ENCODE peak calls at places on chromosomes 5 and 9, in six cellular contexts. E is activated T-cell treated with anti-CD3 and anti-CD28 coated beads, Interleukin-2, amount 50 U/mL, for 72 hours; A is fibroblast of mammary gland; B is HT-29; P is AG09309; H is amniotic stem cell. U is an unnamed sample.

GRCh38 chr9:18689881-18690280 is 215.9 kb downstream of the ADAMTSL1 start:
- DNase-seq in E (no peak), A (no peak), B (no peak), P (no peak), H (no peak), U (peak)

GRCh38 chr9:4108708-4109444 is 191.0 kb downstream of the GLIS3 start:
- DNase-seq in E (no peak), A (no peak), B (no peak), P (no peak), H (no peak), U (no peak)

GRCh38 chr9:132312873-132313272 is 41.9 kb downstream of the SETX start:
- DNase-seq in E (no peak), A (no peak), B (no peak), P (no peak), H (no peak), U (no peak)

GRCh38 chr9:19104528-19105282 is 2.0 kb upstream of the HAUS6 start:
- DNase-seq in E (no peak), A (no peak), B (peak), P (no peak), H (no peak), U (no peak)

GRCh38 chr9:89185980-89186379 is 7.4 kb upstream of the SHC3 start:
- DNase-seq in E (no peak), A (peak), B (peak), P (no peak), H (no peak), U (no peak)

GRCh38 chr5:50302815-50303490 is 138.1 kb downstream of the EMB start:
- DNase-seq in E (no peak), A (peak), B (peak), P (no peak), H (no peak), U (no peak)

GRCh38 chr5:1503301-1504243 is 20.2 kb downstream of the LPCAT1 start:
- DNase-seq in E (no peak), A (no peak), B (no peak), P (no peak), H (no peak), U (no peak)

GRCh38 chr9:125061391-125061790 is 81.9 kb downstream of the SCAI start:
- DNase-seq in E (no peak), A (no peak), B (no peak), P (no peak), H (no peak), U (no peak)

GRCh38 chr9:133855802-133856592 is 117.8 kb upstream of the SARDH start:
- DNase-seq in E (no peak), A (peak), B (peak), P (peak), H (no peak), U (no peak)

GRCh38 chr5:55920784-55921183 is 69.6 kb downstream of the IL31RA start:
- DNase-seq in E (no peak), A (no peak), B (peak), P (no peak), H (no peak), U (no peak)

GRCh38 chr5:138111937-138112336 is 27.3 kb downstream of the NME5 start:
- DNase-seq in E (no peak), A (no peak), B (no peak), P (no peak), H (no peak), U (no peak)

GRCh38 chr5:175517824-175518450 is 39.6 kb downstream of the SFXN1 start:
- DNase-seq in E (peak), A (peak), B (no peak), P (peak), H (peak), U (no peak)

GRCh38 chr9:84823426-84824271 is 154.1 kb downstream of the NTRK2 start:
- DNase-seq in E (no peak), A (no peak), B (no peak), P (no peak), H (no peak), U (no peak)

GRCh38 chr5:79689541-79690466 is at the start of gene CMYA5:
- DNase-seq in E (no peak), A (peak), B (no peak), P (no peak), H (no peak), U (no peak)

GRCh38 chr5:82142928-82143577 is 135.1 kb downstream of the RPS23 start:
- DNase-seq in E (no peak), A (no peak), B (no peak), P (no peak), H (no peak), U (no peak)

GRCh38 chr9:117407436-117408022 is 7.3 kb downstream of the ASTN2 start:
- DNase-seq in E (no peak), A (no peak), B (no peak), P (no peak), H (no peak), U (no peak)

GRCh38 chr5:55141945-55142690 is 17.9 kb upstream of the GPX8 start:
- DNase-seq in E (peak), A (no peak), B (no peak), P (no peak), H (no peak), U (no peak)

GRCh38 chr5:73170522-73170921 is 2.5 kb upstream of the TMEM174 start:
- DNase-seq in E (peak), A (peak), B (peak), P (no peak), H (no peak), U (no peak)

GRCh38 chr5:40614923-40615585 is 64.7 kb upstream of the PTGER4 start:
- DNase-seq in E (no peak), A (no peak), B (no peak), P (no peak), H (no peak), U (no peak)

GRCh38 chr5:62268792-62269191 is 37.2 kb upstream of the KIF2A start:
- DNase-seq in E (no peak), A (no peak), B (no peak), P (no peak), H (no peak), U (no peak)

GRCh38 chr9:92607088-92607487 is 62.8 kb downstream of the IPPK start:
- DNase-seq in E (no peak), A (peak), B (no peak), P (no peak), H (no peak), U (peak)

GRCh38 chr9:82080265-82080664 is 91.7 kb downstream of the SPATA31D1 start:
- DNase-seq in E (no peak), A (no peak), B (peak), P (no peak), H (no peak), U (no peak)

GRCh38 chr5:140202078-140202477 is 27.1 kb downstream of the CYSTM1 start:
- DNase-seq in E (no peak), A (peak), B (no peak), P (no peak), H (no peak), U (no peak)

GRCh38 chr5:7391688-7392400 is 4.1 kb upstream of the ADCY2 start:
- DNase-seq in E (no peak), A (no peak), B (no peak), P (no peak), H (no peak), U (no peak)

GRCh38 chr5:177469061-177469628 is 4.3 kb downstream of the DBN1 start:
- DNase-seq in E (no peak), A (peak), B (no peak), P (no peak), H (no peak), U (no peak)

GRCh38 chr9:16773116-16773515 is 97.4 kb downstream of the BNC2 start:
- DNase-seq in E (no peak), A (no peak), B (no peak), P (no peak), H (no peak), U (no peak)

GRCh38 chr9:14433841-14434511 is 120.0 kb upstream of the NFIB start:
- DNase-seq in E (no peak), A (peak), B (peak), P (no peak), H (peak), U (no peak)

GRCh38 chr5:61311836-61312808 is 19.9 kb upstream of the ZSWIM6 start:
- DNase-seq in E (no peak), A (peak), B (no peak), P (no peak), H (no peak), U (no peak)

GRCh38 chr9:111805841-111806241 is 11.1 kb upstream of the SHOC1 start:
- DNase-seq in E (no peak), A (peak), B (peak), P (peak), H (no peak), U (no peak)